ENCODE peak calls at places on chromosome 7, in four cellular contexts. L, C, J and D are unnamed samples.
A peak's percentile ranks its signal among the peaks of the same experiment; 100 is the strongest.

GRCh38 chr7:154865984-154866685 is 136.8 kb downstream of the PAXIP1 start:
- DNase-seq in L (no peak), C (no peak), J (no peak), D (no peak)

GRCh38 chr7:97090761-97091353 is 26.6 kb upstream of the SDHAF3 start:
- DNase-seq in L (no peak), C (no peak), J (no peak), D (no peak)

GRCh38 chr7:48213226-48213625 is 42.0 kb downstream of the ABCA13 start:
- DNase-seq in L (no peak), C (no peak), J (no peak), D (no peak)

GRCh38 chr7:139494835-139495568 is 11.5 kb upstream of the KLRG2 start:
- DNase-seq in L (no peak), C (no peak), J (no peak), D (no peak)

GRCh38 chr7:76069238-76069638 is 21.3 kb downstream of the MDH2 start:
- DNase-seq in L (peak; percentile 89), J (no peak), C (no peak), D (no peak)

GRCh38 chr7:143042821-143043271 is 9.3 kb upstream of the OR6V1 start:
- DNase-seq in C (no peak), J (no peak), L (no peak), D (no peak)

GRCh38 chr7:25360471-25360870 is 132.2 kb upstream of the NPVF start:
- DNase-seq in C (no peak), J (no peak), L (no peak), D (no peak)

GRCh38 chr7:139714163-139714901 is 63.5 kb downstream of the HIPK2 start:
- DNase-seq in C (no peak), L (no peak), J (no peak), D (no peak)

GRCh38 chr7:16929146-16929762 is 47.5 kb upstream of the AGR3 start:
- DNase-seq in J (no peak), C (no peak), L (no peak), D (no peak)

GRCh38 chr7:131251371-131251770 is 76.3 kb upstream of the MKLN1 start:
- DNase-seq in L (no peak), C (no peak), J (no peak), D (no peak)

GRCh38 chr7:122902751-122903495 is 16.7 kb upstream of the CADPS2 start:
- DNase-seq in C (no peak), J (no peak), L (no peak), D (no peak)

GRCh38 chr7:130379019-130379418 is 1.3 kb upstream of the CPA1 start:
- DNase-seq in J (no peak), L (no peak), C (no peak), D (no peak)

GRCh38 chr7:116911799-116912198 is 41.5 kb upstream of the ST7 start:
- DNase-seq in L (no peak), C (no peak), J (no peak), D (no peak)